ENCODE peak calls at places on chromosomes 2 and 18, in four cellular contexts. Q is CD4-positive, alpha-beta memory T cell; U is psoas muscle; K is ovary. V is an unnamed sample.

GRCh38 chr2:186516396-186516795 is 30.3 kb downstream of the ZC3H15 start:
- DNase-seq in Q (no peak), U (no peak), K (no peak), V (no peak)

GRCh38 chr18:26549486-26550435 is 1.4 kb upstream of the KCTD1 start:
- DNase-seq in U (peak; percentile 69), K (peak; percentile 70), Q (no peak), V (peak; percentile 15)

GRCh38 chr18:73099759-73100158 is 232.0 kb upstream of the NETO1 start:
- DNase-seq in K (no peak), Q (no peak), U (no peak), V (no peak)

GRCh38 chr2:174078275-174078674 is 113.1 kb upstream of the SP3 start:
- DNase-seq in Q (peak; percentile 2), K (no peak), U (no peak), V (no peak)

GRCh38 chr18:10153924-10154635 is 240.3 kb downstream of the VAPA start:
- DNase-seq in U (no peak), K (no peak), Q (no peak), V (no peak)

GRCh38 chr18:75127143-75128021 is 81.6 kb downstream of the PTGR3 start:
- DNase-seq in Q (no peak), K (no peak), U (no peak), V (no peak)

GRCh38 chr2:222548997-222549396 is 106.9 kb downstream of the FARSB start:
- DNase-seq in K (no peak), U (no peak), Q (no peak), V (no peak)

GRCh38 chr2:61898810-61899209 is 6.7 kb upstream of the COMMD1 start:
- DNase-seq in U (no peak), K (no peak), Q (no peak), V (no peak)

GRCh38 chr2:28713582-28714292 is 37.9 kb upstream of the PPP1CB start:
- DNase-seq in U (no peak), Q (no peak), K (no peak), V (no peak)

GRCh38 chr18:46332956-46333355 is 228.8 kb downstream of the HAUS1 start:
- DNase-seq in Q (no peak), U (no peak), K (no peak), V (no peak)

GRCh38 chr2:68415521-68415920 is 50.4 kb downstream of the PLEK start:
- DNase-seq in K (no peak), Q (no peak), U (no peak), V (no peak)
- H3K4me1 ChIP-seq in K (no peaks in the 10 kb centered on the region), Q (peaks cover 36% of the 10 kb centered on the region), U (no peaks in the 10 kb centered on the region), V (peaks cover 4% of the 10 kb centered on the region)

DNA sequence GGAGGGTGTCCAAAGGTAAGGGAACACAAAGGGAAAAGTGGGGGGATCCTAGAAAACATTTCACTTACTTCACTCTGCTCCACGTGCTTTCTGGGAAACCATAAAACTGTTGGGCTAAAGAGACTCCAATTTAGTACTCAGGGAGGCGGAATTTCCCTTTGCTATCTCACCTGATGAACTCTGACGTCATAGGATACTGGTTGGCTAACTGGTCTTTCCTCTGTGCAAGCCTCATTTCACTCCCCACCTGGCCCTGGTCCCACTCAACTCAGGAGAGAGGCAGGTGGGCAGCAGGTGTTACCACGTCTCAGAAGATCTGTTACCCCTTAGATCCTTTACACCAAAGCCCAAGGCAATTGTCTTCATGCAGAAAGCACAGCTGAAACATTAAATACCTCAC is 51.8 kb upstream of the PMAIP1 start:
- DNase-seq in U (no peak), Q (no peak), K (no peak), V (no peak)
- H3K4me3 ChIP-seq in U (no peak overlapping the region), Q (no peak overlapping the region), K (no peak overlapping the region), V (no peak overlapping the region)

DNA sequence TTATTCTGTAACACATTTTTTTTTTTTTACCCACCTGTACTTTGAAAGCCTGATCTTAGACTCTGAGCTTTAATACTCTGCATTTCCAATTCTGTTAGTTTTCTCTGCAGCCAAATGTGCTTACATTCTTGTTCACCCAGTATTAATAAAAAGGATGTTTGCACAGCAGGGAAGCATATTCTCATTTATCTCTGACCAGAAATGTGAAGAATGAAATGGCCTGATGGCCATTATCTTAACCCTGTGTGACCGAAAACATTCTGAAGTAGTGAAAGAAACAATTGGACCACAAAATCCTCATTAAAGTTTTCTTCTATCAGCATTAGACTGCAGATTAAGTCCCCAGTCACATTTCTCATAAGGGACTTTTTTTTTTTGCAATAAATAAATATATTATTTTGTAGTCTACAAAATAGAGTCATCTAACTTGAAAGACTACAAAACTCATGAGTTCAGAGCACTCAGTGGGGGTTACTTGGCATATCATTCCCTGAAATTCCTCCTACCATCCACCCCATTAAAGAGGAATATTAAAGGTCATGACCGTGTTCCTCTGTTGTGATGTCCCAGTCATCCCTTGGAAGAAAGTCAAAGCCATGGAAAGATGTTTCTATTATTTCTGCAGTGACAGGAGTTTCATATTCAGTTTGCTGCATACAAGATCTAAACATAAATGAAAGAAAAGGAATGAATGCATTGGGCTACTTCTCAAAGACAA is 364.4 kb downstream of the RND3 start:
- DNase-seq in Q (no peak), U (no peak), K (no peak), V (no peak)
- H3K9me3 ChIP-seq in Q (no peaks in the 10 kb centered on the region), U (no peaks in the 10 kb centered on the region), K (no peaks in the 10 kb centered on the region), V (no peaks in the 10 kb centered on the region)

DNA sequence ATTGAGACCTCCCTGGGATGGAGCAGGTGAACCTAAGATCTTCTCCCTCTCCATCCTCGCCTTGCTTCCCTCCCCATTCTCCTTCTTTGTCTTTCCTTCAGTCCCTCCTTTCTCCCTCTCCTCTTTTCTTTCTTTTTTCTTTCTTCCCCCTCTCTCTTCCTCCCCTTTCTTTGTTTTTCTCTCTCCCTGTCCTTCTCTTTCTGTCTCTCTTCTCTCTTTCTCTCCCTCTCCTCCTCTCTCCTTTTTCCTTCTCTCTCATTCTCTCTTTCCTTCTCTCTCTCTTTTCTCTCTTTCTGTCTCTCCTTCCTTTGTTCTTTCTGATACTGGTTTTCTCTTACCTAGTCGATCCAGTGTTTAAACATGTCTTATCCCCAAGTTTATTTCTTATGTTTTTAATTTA is 10.7 kb downstream of the MREG start:
- DNase-seq in K (no peak), U (no peak), Q (no peak), V (no peak)
- H3K4me1 ChIP-seq in K (peaks cover 1% of the 10 kb centered on the region), U (no peaks in the 10 kb centered on the region), Q (peaks cover 42% of the 10 kb centered on the region), V (peaks cover 22% of the 10 kb centered on the region)